ENCODE peak calls at places on chromosomes 11 and 22, in nine cellular contexts. D is HL-60, W is fibroblast of the aortic adventitia, S is ovary, K is Calu3, E is sigmoid colon, C is MCF 10A, M is pancreas, A is lower leg skin. H is an unnamed sample.

GRCh38 chr11:1937616-1938342 is 9.4 kb upstream of the MRPL23 start:
- DNase-seq in D (no peak), W (no peak), S (no peak), K (no peak), E (peak; percentile 62), C (no peak), M (peak; percentile 67), A (no peak), H (no peak)

GRCh38 chr22:35648066-35649025 is at the start of gene APOL6:
- DNase-seq in D (peak; percentile 54), W (peak; percentile 79), S (peak; percentile 55), K (peak; percentile 37), E (peak; percentile 74), C (peak; percentile 82), M (no peak), A (peak; percentile 44), H (peak; percentile 77)

GRCh38 chr11:118529584-118530175 is 1.3 kb upstream of the TMEM25 start:
- DNase-seq in D (no peak), W (no peak), S (no peak), K (no peak), E (no peak), C (no peak), M (no peak), A (no peak), H (no peak)

GRCh38 chr11:123519797-123520193 is 89.7 kb downstream of the GRAMD1B start:
- DNase-seq in D (no peak), W (no peak), S (no peak), K (no peak), E (no peak), C (no peak), M (no peak), A (no peak), H (no peak)

GRCh38 chr11:95674669-95675358 is 114.8 kb downstream of the FAM76B start:
- DNase-seq in D (no peak), W (no peak), S (no peak), K (no peak), E (no peak), C (no peak), M (no peak), A (no peak), H (no peak)

GRCh38 chr22:46891382-46891951 is 129.0 kb downstream of the TBC1D22A start:
- DNase-seq in D (no peak), W (no peak), S (no peak), K (no peak), E (no peak), C (no peak), M (no peak), A (no peak), H (peak; percentile 63)

GRCh38 chr11:72673284-72673942 is 809 bp downstream of the PDE2A start:
- DNase-seq in D (no peak), W (no peak), S (no peak), K (no peak), E (no peak), C (no peak), M (no peak), A (no peak), H (no peak)

GRCh38 chr11:102421262-102421661 is 31.3 kb downstream of the TMEM123 start:
- DNase-seq in D (no peak), W (no peak), S (no peak), K (no peak), E (no peak), C (no peak), M (no peak), A (no peak), H (no peak)

GRCh38 chr11:117720061-117720511 is 76.9 kb downstream of the DSCAML1 start:
- DNase-seq in D (no peak), W (no peak), S (no peak), K (no peak), E (no peak), C (no peak), M (no peak), A (no peak), H (no peak)

GRCh38 chr11:7154881-7155344 is 66.1 kb downstream of the RBMXL2 start:
- DNase-seq in D (no peak), W (peak; percentile 9), S (no peak), K (no peak), E (no peak), C (no peak), M (no peak), A (no peak), H (no peak)

GRCh38 chr11:106276859-106277436 is 199.5 kb downstream of the AASDHPPT start:
- DNase-seq in D (no peak), W (peak; percentile 35), S (no peak), K (no peak), E (no peak), C (peak; percentile 29), M (no peak), A (no peak), H (no peak)

GRCh38 chr11:4636136-4636535 is 1.1 kb upstream of the OR51D1 start:
- DNase-seq in D (no peak), W (no peak), S (no peak), K (no peak), E (no peak), C (no peak), M (no peak), A (no peak), H (no peak)

GRCh38 chr11:15824060-15824459 is 532.3 kb downstream of the SOX6 start:
- DNase-seq in D (no peak), W (peak; percentile 48), S (no peak), K (no peak), E (no peak), C (no peak), M (no peak), A (no peak), H (no peak)

GRCh38 chr11:79227732-79228416 is 213.0 kb downstream of the TENM4 start:
- DNase-seq in D (no peak), W (no peak), S (no peak), K (no peak), E (no peak), C (no peak), M (no peak), A (no peak), H (no peak)

GRCh38 chr11:3159296-3160190 is 5.6 kb downstream of the OSBPL5 start:
- DNase-seq in D (no peak), W (no peak), S (peak; percentile 69), K (no peak), E (peak; percentile 93), C (no peak), M (peak; percentile 87), A (peak; percentile 57), H (no peak)

GRCh38 chr11:44469412-44469811 is 96.1 kb upstream of the CD82 start:
- DNase-seq in D (no peak), W (no peak), S (no peak), K (no peak), E (no peak), C (no peak), M (no peak), A (no peak), H (no peak)
- TF ChIP-seq CTCF in D (no peak), W (no peak), S (no peak), K (no peak), E (no peak), C (no peak), M (no peak), A (no peak), H (no peak)

GRCh38 chr11:37657645-37658044 is 1059.6 kb upstream of the RAG2 start:
- DNase-seq in D (no peak), W (peak; percentile 36), S (no peak), K (no peak), E (no peak), C (peak; percentile 36), M (no peak), A (no peak), H (no peak)
- TF ChIP-seq CTCF in D (peak; percentile 1), W (peak; percentile 51), S (no peak), K (no peak), E (no peak), C (peak; percentile 37), M (no peak), A (no peak), H (peak; percentile 70)

DNA sequence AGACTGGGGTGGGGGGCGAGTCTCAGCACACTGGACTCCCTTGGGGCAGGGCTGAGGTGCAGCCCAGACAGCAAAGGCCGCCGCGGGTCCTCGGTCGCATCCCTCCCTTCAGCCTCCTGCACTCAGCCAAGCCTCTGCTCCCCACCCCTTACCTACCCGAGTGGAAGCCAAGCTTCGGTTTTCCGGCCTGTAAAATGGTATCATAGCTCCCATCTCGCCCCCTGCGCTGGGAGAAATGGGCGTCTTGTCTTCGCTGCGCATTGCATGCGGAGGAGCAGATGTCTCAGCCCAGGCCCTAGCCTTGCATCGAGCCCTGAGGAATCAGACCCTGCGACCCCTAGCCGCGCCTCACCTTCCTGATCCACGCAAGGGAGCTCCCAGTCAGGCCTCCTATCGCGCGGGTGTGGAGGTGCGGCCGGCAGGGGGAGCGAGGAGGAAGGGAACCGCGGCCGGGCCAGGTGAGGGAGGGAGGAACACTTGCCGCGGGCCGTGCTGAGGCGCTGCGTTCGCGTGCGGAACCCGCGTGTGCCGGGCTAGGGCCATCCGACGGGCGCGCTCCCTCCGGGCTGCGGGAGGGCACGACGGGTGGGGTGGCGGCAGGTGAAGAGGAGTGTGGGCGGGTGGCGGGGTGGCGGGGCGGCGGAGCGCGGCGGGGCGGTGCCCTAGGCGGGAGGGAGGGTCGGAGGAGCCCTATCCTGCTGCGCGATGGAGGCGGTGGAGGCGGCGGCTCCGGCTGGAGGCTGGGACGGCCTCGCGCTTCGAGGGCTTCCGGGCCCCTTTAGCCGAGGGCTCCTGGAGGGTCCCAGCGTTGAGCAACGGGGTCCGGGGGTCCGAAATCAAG is 4.1 kb upstream of the TBX1 start:
- DNase-seq in D (peak; percentile 49), W (no peak), S (no peak), K (peak; percentile 82), E (no peak), C (peak; percentile 75), M (no peak), A (peak; percentile 34), H (no peak)
- TF ChIP-seq CTCF in D (no peak), W (peak; percentile 52), S (no peak), K (peak; percentile 75), E (no peak), C (peak; percentile 61), M (peak; percentile 25), A (no peak), H (peak; percentile 55)

DNA sequence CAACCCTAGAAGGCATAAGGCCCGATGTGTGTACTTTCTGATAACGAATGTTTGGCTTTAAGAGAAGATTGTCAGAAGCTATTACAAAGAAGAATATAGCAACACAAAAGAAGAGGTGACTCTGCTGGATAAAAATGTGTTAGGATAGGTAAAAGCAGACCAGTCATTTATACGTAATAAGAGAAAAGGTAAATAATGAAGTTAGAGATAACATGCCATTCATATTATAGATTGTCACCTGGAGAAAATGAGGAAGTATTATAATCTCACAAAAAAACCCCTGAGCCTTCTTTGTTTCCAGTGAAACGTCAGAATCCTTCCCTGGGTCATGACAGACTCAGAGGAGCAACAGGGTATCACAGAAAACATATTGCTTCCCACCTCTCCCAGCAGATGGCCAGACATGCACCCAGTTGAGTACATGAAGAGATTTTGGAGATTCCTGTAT is 36.1 kb downstream of the PPFIA1 start:
- DNase-seq in D (no peak), W (no peak), S (no peak), K (peak; percentile 58), E (no peak), C (no peak), M (no peak), A (no peak), H (no peak)
- TF ChIP-seq CTCF in D (no peak), W (peak; percentile 15), S (no peak), K (no peak), E (no peak), C (no peak), M (no peak), A (no peak), H (no peak)

GRCh38 chr22:22700631-22701030 is 56.2 kb downstream of the GGTLC2 start:
- DNase-seq in D (no peak), W (no peak), S (no peak), K (no peak), E (no peak), C (no peak), M (no peak), A (no peak), H (no peak)
- TF ChIP-seq CTCF in D (no peak), W (no peak), S (no peak), K (no peak), E (no peak), C (no peak), M (no peak), A (no peak), H (no peak)

GRCh38 chr22:48979482-48979881 is 848.2 kb downstream of the BRD1 start:
- DNase-seq in D (no peak), W (no peak), S (no peak), K (no peak), E (no peak), C (no peak), M (no peak), A (no peak), H (no peak)
- TF ChIP-seq CTCF in D (no peak), W (no peak), S (no peak), K (peak; percentile 23), E (no peak), C (no peak), M (no peak), A (no peak), H (no peak)

H was measured in osteocyte.